ENCODE peak calls at places on chromosomes 16 and 17, in four cellular contexts. J is adipocyte, T is AG04450, M is ovary. P is an unnamed sample.

GRCh38 chr17:57675988-57676387 is 69.1 kb downstream of the CCDC182 start:
- DNase-seq in J (no peak), T (no peak), M (no peak), P (no peak)

GRCh38 chr17:55289106-55289446 is 24.3 kb downstream of the HLF start:
- DNase-seq in J (no peak), T (no peak), M (no peak), P (peak; percentile 66)

GRCh38 chr16:10601444-10602401 is 21.3 kb upstream of the EMP2 start:
- DNase-seq in J (no peak), T (no peak), M (no peak), P (no peak)

GRCh38 chr17:8487130-8487645 is 51.5 kb downstream of the NDEL1 start:
- DNase-seq in J (no peak), T (no peak), M (no peak), P (no peak)

GRCh38 chr16:50301626-50302471 is 35.5 kb downstream of the ADCY7 start:
- DNase-seq in J (peak; percentile 64), T (no peak), M (no peak), P (no peak)

GRCh38 chr17:36594626-36595401 is 3.1 kb downstream of the DHRS11 start:
- DNase-seq in J (no peak), T (no peak), M (no peak), P (no peak)

GRCh38 chr16:31440511-31441184 is 1.9 kb downstream of the ZNF843 start:
- DNase-seq in J (peak; percentile 10), T (no peak), M (no peak), P (no peak)

GRCh38 chr17:27218719-27219488 is 75.0 kb upstream of the WSB1 start:
- DNase-seq in J (no peak), T (no peak), M (no peak), P (no peak)

GRCh38 chr17:1067282-1067956 is 70.5 kb downstream of the TIMM22 start:
- DNase-seq in J (no peak), T (no peak), M (no peak), P (no peak)

GRCh38 chr17:7929158-7930029 is at the start of gene KCNAB3:
- DNase-seq in J (peak; percentile 89), T (no peak), M (peak; percentile 54), P (no peak)

GRCh38 chr17:65277576-65277975 is 140.4 kb downstream of the RGS9 start:
- DNase-seq in J (peak; percentile 48), T (no peak), M (no peak), P (peak; percentile 10)

GRCh38 chr17:52227926-52228325 is 69.4 kb upstream of the CA10 start:
- DNase-seq in J (no peak), T (no peak), M (no peak), P (no peak)

GRCh38 chr17:64492481-64493109 is 4.3 kb downstream of the POLG2 start:
- DNase-seq in J (peak; percentile 53), T (no peak), M (no peak), P (no peak)

GRCh38 chr16:69595127-69596036 is 29.6 kb downstream of the NFAT5 start:
- DNase-seq in J (peak; percentile 39), T (no peak), M (no peak), P (peak; percentile 4)

GRCh38 chr17:48547839-48548686 is 3.2 kb upstream of the HOXB2 start:
- DNase-seq in J (no peak), T (no peak), M (no peak), P (peak; percentile 67)

GRCh38 chr17:52546990-52547389 is 388.5 kb upstream of the CA10 start:
- DNase-seq in J (no peak), T (no peak), M (no peak), P (no peak)

GRCh38 chr17:78737332-78737731 is 44.7 kb downstream of the CYTH1 start:
- DNase-seq in J (peak; percentile 82), T (peak; percentile 24), M (no peak), P (no peak)

GRCh38 chr17:60601443-60602384 is 1.7 kb downstream of the PPM1D start:
- DNase-seq in J (peak; percentile 96), T (peak; percentile 56), M (peak; percentile 49), P (peak; percentile 64)

GRCh38 chr16:55478827-55479559 is at the start of gene MMP2:
- DNase-seq in J (peak; percentile 86), T (no peak), M (peak; percentile 85), P (peak; percentile 92)

GRCh38 chr17:1462164-1463112 is 6.4 kb upstream of the CRK start:
- DNase-seq in J (no peak), T (no peak), M (no peak), P (no peak)

GRCh38 chr17:79077587-79077986 is 3.0 kb downstream of the ENGASE start:
- DNase-seq in J (no peak), T (no peak), M (no peak), P (no peak)

GRCh38 chr17:51653902-51654301 is 393.6 kb downstream of the UTP18 start:
- DNase-seq in J (no peak), T (no peak), M (no peak), P (peak; percentile 76)

GRCh38 chr16:53465606-53466290 is 31.5 kb downstream of the RBL2 start:
- DNase-seq in J (peak; percentile 63), T (peak; percentile 51), M (no peak), P (peak; percentile 71)

GRCh38 chr16:2979669-2980226 is 498 bp downstream of the PKMYT1 start:
- DNase-seq in J (peak; percentile 11), T (no peak), M (no peak), P (peak; percentile 52)

GRCh38 chr17:6105608-6106007 is 35.4 kb downstream of the WSCD1 start:
- DNase-seq in J (no peak), T (no peak), M (no peak), P (no peak)

GRCh38 chr16:64339052-64339770 is 782.7 kb downstream of the CDH11 start:
- DNase-seq in J (no peak), T (peak; percentile 21), M (no peak), P (peak; percentile 47)

GRCh38 chr16:58458634-58459343 is 41.2 kb upstream of the NDRG4 start:
- DNase-seq in J (no peak), T (no peak), M (no peak), P (no peak)

GRCh38 chr17:78935419-78936323 is 10.5 kb upstream of the TIMP2 start:
- DNase-seq in J (peak; percentile 97), T (peak; percentile 93), M (peak; percentile 93), P (peak; percentile 97)

GRCh38 chr17:58373923-58374322 is 21.9 kb upstream of the SUPT4H1 start:
- DNase-seq in J (no peak), T (no peak), M (no peak), P (no peak)

GRCh38 chr17:77924757-77925336 is 33.7 kb upstream of the TNRC6C start:
- DNase-seq in J (no peak), T (no peak), M (no peak), P (peak; percentile 14)

GRCh38 chr17:67801626-67802175 is 23.6 kb upstream of the BPTF start:
- DNase-seq in J (no peak), T (no peak), M (no peak), P (no peak)

GRCh38 chr17:4853195-4853762 is 20.1 kb downstream of the MINK1 start:
- DNase-seq in J (no peak), T (no peak), M (no peak), P (no peak)

GRCh38 chr17:48562934-48563333 is 15.2 kb downstream of the HOXB4 start:
- DNase-seq in J (no peak), T (no peak), M (no peak), P (no peak)

GRCh38 chr16:88531346-88531745 is 38.9 kb upstream of the ZC3H18 start:
- DNase-seq in J (no peak), T (no peak), M (no peak), P (no peak)

GRCh38 chr16:65975049-65975708 is 391.3 kb upstream of the CDH5 start:
- DNase-seq in J (peak; percentile 39), T (peak; percentile 50), M (no peak), P (peak; percentile 74)

GRCh38 chr17:76940738-76941350 is 72.6 kb downstream of the MGAT5B start:
- DNase-seq in J (no peak), T (no peak), M (no peak), P (no peak)

GRCh38 chr17:2406903-2407790 is 6.3 kb upstream of the MNT start:
- DNase-seq in J (peak; percentile 94), T (no peak), M (peak; percentile 13), P (peak; percentile 82)

GRCh38 chr17:35373984-35374765 is 754 bp upstream of the SLFN11 start:
- DNase-seq in J (peak; percentile 83), T (no peak), M (peak; percentile 58), P (peak; percentile 85)

GRCh38 chr17:57913576-57914273 is 41.5 kb downstream of the CUEDC1 start:
- DNase-seq in J (no peak), T (no peak), M (no peak), P (no peak)

GRCh38 chr17:74901353-74902145 is 8.1 kb upstream of the FADS6 start:
- DNase-seq in J (no peak), T (no peak), M (no peak), P (no peak)
- H3K4me3 ChIP-seq in J (no peak overlapping the region), T (no peak overlapping the region), M (no peak overlapping the region), P (no peak overlapping the region)

DNA sequence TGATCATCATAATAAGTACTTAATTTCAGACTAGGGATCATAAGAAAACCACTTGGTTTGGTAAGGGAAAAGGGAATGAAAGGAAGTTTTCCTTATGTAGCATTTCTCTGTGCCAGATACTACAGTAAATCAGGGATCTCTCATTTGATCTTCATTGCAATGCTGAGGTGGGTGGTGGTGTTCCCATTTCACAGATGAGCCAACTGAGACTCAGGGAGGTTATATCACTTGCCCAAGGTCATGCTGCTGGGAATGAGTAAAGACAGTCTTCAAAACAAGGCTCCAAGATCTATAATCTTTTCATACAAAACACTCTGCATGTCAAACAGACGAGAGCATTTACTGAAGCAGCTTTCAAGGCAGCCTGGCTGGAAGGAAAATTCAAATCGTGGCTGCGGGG is 124.6 kb downstream of the GP2 start:
- DNase-seq in J (no peak), T (no peak), M (no peak), P (no peak)
- H3K27me3 ChIP-seq in J (peaks cover 5% of the 10 kb centered on the region), T (no peaks in the 10 kb centered on the region), M (no peaks in the 10 kb centered on the region), P (peaks cover 2% of the 10 kb centered on the region)

DNA sequence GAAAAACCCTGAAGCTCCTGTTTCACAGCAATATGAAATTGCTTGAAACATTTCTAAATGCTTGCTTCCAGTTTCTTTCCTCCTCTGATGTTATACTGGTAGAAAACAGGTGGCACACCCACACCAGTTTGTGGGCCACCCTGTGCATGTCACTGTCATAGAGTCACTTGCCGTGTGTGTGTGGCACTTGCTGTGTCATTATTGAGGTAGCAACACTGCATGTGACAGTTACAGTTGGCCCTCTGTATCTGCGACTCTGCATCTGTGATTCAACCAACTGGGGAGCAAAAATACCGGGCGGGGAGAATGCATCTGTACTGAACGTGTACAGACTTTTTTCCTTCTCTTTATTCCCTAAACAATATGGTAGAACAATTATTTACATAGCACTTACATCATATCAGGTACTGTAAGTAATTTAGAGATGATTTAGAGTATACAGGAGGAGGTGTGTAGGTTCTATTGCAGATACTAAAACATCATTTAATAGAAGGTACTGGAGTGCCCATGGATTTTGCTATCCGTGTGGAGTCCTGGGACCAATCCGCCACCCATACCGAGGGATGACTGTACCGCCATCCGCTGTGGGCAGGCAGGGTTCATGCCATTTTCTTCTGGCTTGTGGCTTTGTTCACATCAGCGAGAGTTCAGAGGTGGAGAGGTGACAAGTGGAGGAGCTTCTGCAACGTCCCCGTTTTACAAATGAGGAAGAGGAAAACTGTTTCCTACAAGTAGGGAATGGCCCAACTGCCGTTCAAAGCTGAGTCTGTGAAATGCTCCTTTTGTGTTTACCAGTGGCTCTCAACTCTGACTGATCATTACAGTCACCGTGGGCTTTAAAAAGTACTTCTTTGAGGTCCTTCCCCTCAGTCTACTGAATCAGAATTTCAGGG is 373.7 kb downstream of the SNX29 start:
- DNase-seq in J (no peak), T (no peak), M (no peak), P (no peak)
- H3K9me3 ChIP-seq in J (no peaks in the 10 kb centered on the region), T (no peaks in the 10 kb centered on the region), M (no peaks in the 10 kb centered on the region), P (no peaks in the 10 kb centered on the region)

GRCh38 chr17:19494961-19495806 is 38.5 kb upstream of the SLC47A1 start:
- DNase-seq in J (no peak), T (no peak), M (no peak), P (no peak)
- H3K4me3 ChIP-seq in J (no peak overlapping the region), T (no peak overlapping the region), M (no peak overlapping the region), P (no peak overlapping the region)